ENCODE peak calls at places on chromosome 13, in ten cellular contexts. Z is iPS-NIHi11; A is left lung; O is AG20443; D is fibroblast of the conjunctiva; V is central memory CD4-positive, alpha-beta T cell; N is nephron progenitor cell; J is posterior cingulate gyrus; K is naive B cell; Y is hypothalamus. P is an unnamed sample.

GRCh38 chr13:113974304-113975281 is 717 bp upstream of the C13orf46 start:
- DNase-seq in Z (no peak), A (peak; percentile 73), O (no peak), D (no peak), V (no peak), N (no peak), J (no peak), K (no peak), Y (no peak), P (no peak)

GRCh38 chr13:51758691-51759090 is 45.3 kb downstream of the DHRS12 start:
- DNase-seq in Z (no peak), A (no peak), O (no peak), D (no peak), V (no peak), N (no peak), J (no peak), K (no peak), Y (no peak), P (no peak)

GRCh38 chr13:114124921-114125320 is 7.5 kb downstream of the RASA3 start:
- DNase-seq in Z (no peak), A (no peak), O (peak; percentile 67), D (no peak), V (peak; percentile 80), N (no peak), J (no peak), K (no peak), Y (no peak), P (peak; percentile 58)

GRCh38 chr13:51015973-51016372 is 95.1 kb downstream of the C13orf42 start:
- DNase-seq in Z (no peak), A (no peak), O (no peak), D (no peak), V (no peak), N (no peak), J (no peak), K (no peak), Y (no peak), P (no peak)

GRCh38 chr13:47480121-47480520 is 521.0 kb downstream of the SUCLA2 start:
- DNase-seq in Z (no peak), A (no peak), O (peak; percentile 67), D (no peak), V (no peak), N (no peak), J (no peak), K (no peak), Y (no peak), P (peak; percentile 82)

GRCh38 chr13:100440756-100441421 is 147.7 kb downstream of the GGACT start:
- DNase-seq in Z (no peak), A (no peak), O (peak; percentile 33), D (no peak), V (no peak), N (no peak), J (no peak), K (no peak), Y (no peak), P (peak; percentile 21)

GRCh38 chr13:41008349-41008980 is 10.7 kb downstream of the ELF1 start:
- DNase-seq in Z (no peak), A (no peak), O (peak; percentile 32), D (peak; percentile 67), V (no peak), N (no peak), J (no peak), K (no peak), Y (no peak), P (peak; percentile 37)

GRCh38 chr13:35621989-35622388 is 145.5 kb upstream of the MAB21L1 start:
- DNase-seq in Z (no peak), A (no peak), O (peak; percentile 21), D (no peak), V (no peak), N (no peak), J (no peak), K (no peak), Y (no peak), P (no peak)

GRCh38 chr13:26811636-26812035 is 51.0 kb upstream of the GPR12 start:
- DNase-seq in Z (no peak), A (no peak), O (no peak), D (no peak), V (no peak), N (no peak), J (no peak), K (no peak), Y (no peak), P (no peak)

GRCh38 chr13:91744284-91744683 is 345.9 kb downstream of the GPC5 start:
- DNase-seq in Z (no peak), A (no peak), O (no peak), D (no peak), V (no peak), N (no peak), J (no peak), K (no peak), Y (no peak), P (no peak)

GRCh38 chr13:112941349-112941748 is 27.7 kb upstream of the MCF2L start:
- DNase-seq in Z (no peak), A (no peak), O (no peak), D (no peak), V (no peak), N (no peak), J (no peak), K (no peak), Y (no peak), P (no peak)

GRCh38 chr13:94345374-94346195 is 133.9 kb downstream of the DCT start:
- DNase-seq in Z (no peak), A (no peak), O (no peak), D (peak; percentile 43), V (peak; percentile 33), N (no peak), J (no peak), K (no peak), Y (no peak), P (no peak)

GRCh38 chr13:30256713-30257432 is 50.5 kb downstream of the KATNAL1 start:
- DNase-seq in Z (no peak), A (no peak), O (peak; percentile 9), D (no peak), V (no peak), N (no peak), J (no peak), K (no peak), Y (no peak), P (no peak)

GRCh38 chr13:75505966-75506365 is 24.0 kb upstream of the TBC1D4 start:
- DNase-seq in Z (no peak), A (no peak), O (no peak), D (no peak), V (no peak), N (no peak), J (no peak), K (no peak), Y (no peak), P (no peak)